ENCODE peak calls at places on chromosomes 2 and 18, in eight cellular contexts. U is mesenchymal stem cell, F is cardiac muscle cell, J is T-cell, Y is NCI-H1105, X is WTC11, G is activated T-cell treated with anti-CD3 and anti-CD28 coated beads for 1 hour, D is SK-MEL-5. P is an unnamed sample.

GRCh38 chr2:20568501-20569463 is 82.1 kb downstream of the HS1BP3 start:
- DNase-seq in D (no peak), X (no peak), U (peak), G (no peak), J (no peak), Y (no peak), F (peak), P (peak)

GRCh38 chr18:9022397-9023170 is 79.9 kb upstream of the NDUFV2 start:
- DNase-seq in J (no peak), Y (no peak), F (peak), G (no peak), U (no peak), X (no peak), D (no peak), P (peak)

GRCh38 chr2:60992985-60993392 is 24.5 kb upstream of the PEX13 start:
- DNase-seq in D (no peak), F (no peak), G (no peak), Y (no peak), U (no peak), X (no peak), J (no peak), P (no peak)

GRCh38 chr2:231380991-231381847 is 14.3 kb upstream of the B3GNT7 start:
- DNase-seq in Y (no peak), J (no peak), F (no peak), G (no peak), X (no peak), D (no peak), U (no peak), P (no peak)

GRCh38 chr2:188114014-188114413 is 177.7 kb upstream of the GULP1 start:
- DNase-seq in J (no peak), D (no peak), U (peak), Y (no peak), F (peak), G (no peak), X (no peak), P (no peak)

GRCh38 chr2:45918816-45919655 is 267.6 kb downstream of the PRKCE start:
- DNase-seq in J (no peak), X (no peak), F (no peak), Y (peak), G (no peak), U (no peak), D (no peak), P (peak)

GRCh38 chr2:32064713-32065112 is 1.4 kb downstream of the SPAST start:
- DNase-seq in J (no peak), F (no peak), U (no peak), X (no peak), Y (no peak), G (no peak), D (no peak), P (no peak)

GRCh38 chr2:229571243-229571642 is 143.1 kb downstream of the DNER start:
- DNase-seq in F (no peak), U (no peak), X (no peak), Y (no peak), D (no peak), G (no peak), J (no peak), P (no peak)

GRCh38 chr2:236338495-236339184 is 74.4 kb upstream of the ASB18 start:
- DNase-seq in Y (no peak), F (peak), G (no peak), D (no peak), U (no peak), J (no peak), X (peak), P (peak)

GRCh38 chr2:10750610-10751009 is 29.2 kb downstream of the ATP6V1C2 start:
- DNase-seq in X (no peak), J (no peak), D (no peak), Y (no peak), F (no peak), U (no peak), G (no peak), P (no peak)

GRCh38 chr18:12429556-12429955 is 21.8 kb downstream of the PRELID3A start:
- DNase-seq in D (no peak), X (no peak), F (no peak), J (no peak), Y (no peak), G (no peak), U (no peak), P (no peak)

GRCh38 chr2:17793803-17794349 is 22.4 kb upstream of the MSGN1 start:
- DNase-seq in D (no peak), Y (no peak), U (peak), X (no peak), J (no peak), F (no peak), G (no peak), P (no peak)

GRCh38 chr2:230885467-230886130 is 20.9 kb downstream of the ITM2C start:
- DNase-seq in G (no peak), U (peak), J (no peak), F (peak), X (peak), D (peak), Y (no peak), P (no peak)

P was measured in lung microvascular endothelial cell.